ENCODE peak calls at places on chromosome 1, in six cellular contexts. Q is IMR-90, M is mesenchymal stem cell, Z is mesendoderm, P is trophoblast cell, J is H1. W is an unnamed sample. For H3K4me1 and H3K36me3, the result is how much of the 10 kb centered on the place peaks cover.

GRCh38 chr1:29811727-29812396 is 575.5 kb downstream of the PTPRU start:
- DNase-seq in M (no peak), Q (no peak), Z (no peak), J (no peak), P (no peak), W (no peak)

GRCh38 chr1:40625076-40625475 is 40.4 kb downstream of the RIMS3 start:
- DNase-seq in P (no peak), Z (peak), M (no peak), J (no peak), Q (no peak), W (no peak)

GRCh38 chr1:67935560-67935959 is 102.3 kb upstream of the GNG12 start:
- DNase-seq in Q (peak), P (no peak), Z (no peak), M (no peak), J (no peak), W (no peak)

GRCh38 chr1:244920911-244921310 is 56.6 kb upstream of the HNRNPU start:
- DNase-seq in M (peak), Q (peak), P (peak), Z (no peak), J (no peak), W (no peak)

GRCh38 chr1:25807480-25808390 is 7.7 kb downstream of the SELENON start:
- DNase-seq in Z (no peak), P (no peak), Q (no peak), M (no peak), J (no peak), W (no peak)

GRCh38 chr1:226608699-226609505 is 60.3 kb downstream of the STUM start:
- DNase-seq in M (peak), P (peak), J (peak), Q (peak), Z (peak), W (peak)

GRCh38 chr1:26289158-26290059 is 9.5 kb downstream of the SH3BGRL3 start:
- DNase-seq in P (no peak), Z (no peak), Q (no peak), M (no peak), J (no peak), W (no peak)

GRCh38 chr1:61254629-61255323 is 172.4 kb downstream of the NFIA start:
- DNase-seq in Q (peak), J (no peak), M (peak), Z (no peak), P (peak), W (no peak)

GRCh38 chr1:169680377-169681019 is 30.9 kb downstream of the SELL start:
- DNase-seq in Q (no peak), M (no peak), J (no peak), Z (no peak), P (no peak), W (no peak)

GRCh38 chr1:33337994-33338494 is 17.1 kb upstream of the A3GALT2 start:
- DNase-seq in Z (no peak), J (no peak), M (peak), Q (peak), P (peak), W (no peak)

GRCh38 chr1:10635992-10636391 is 160.5 kb downstream of the CASZ1 start:
- DNase-seq in J (no peak), Z (no peak), Q (no peak), P (no peak), M (no peak), W (no peak)

GRCh38 chr1:19456915-19457554 is 28.3 kb downstream of the CAPZB start:
- DNase-seq in M (no peak), P (no peak), J (no peak), Z (peak), Q (peak), W (peak)
- H3K4me1 ChIP-seq in M (under half), P (under half), J (under half), Z (under half), Q (under half), W (under half)

GRCh38 chr1:160681067-160681890 is 30.3 kb downstream of the CD48 start:
- DNase-seq in J (peak), P (peak), M (peak), Q (peak), Z (peak), W (peak)
- H3K36me3 ChIP-seq in J (under half), P (under half), M (under half), Q (under half), Z (under half), W (under half)

GRCh38 chr1:248905949-248906740 is at the start of gene PGBD2:
- DNase-seq in J (peak), Q (peak), Z (peak), M (peak), P (peak), W (peak)
- H4K8ac ChIP-seq in J (peak), Q (peak), Z (no peak), M (peak), P (peak), W (peak)

GRCh38 chr1:204725821-204726448 is 40.4 kb upstream of the LRRN2 start:
- DNase-seq in M (no peak), Z (no peak), Q (no peak), P (no peak), J (no peak), W (no peak)

GRCh38 chr1:204728045-204728444 is 42.5 kb upstream of the LRRN2 start:
- DNase-seq in J (no peak), Z (no peak), P (no peak), M (no peak), Q (no peak), W (no peak)

GRCh38 chr1:204729516-204729915 is 44.0 kb upstream of the LRRN2 start:
- DNase-seq in P (no peak), Q (no peak), J (no peak), Z (no peak), M (no peak), W (no peak)

GRCh38 chr1:204728456-204728855 is 42.9 kb upstream of the LRRN2 start:
- DNase-seq in J (no peak), Q (no peak), M (no peak), P (no peak), Z (no peak), W (no peak)

GRCh38 chr1:204726478-204726877 is 40.9 kb upstream of the LRRN2 start:
- DNase-seq in Q (peak), P (no peak), M (peak), Z (peak), J (no peak), W (no peak)
- H3K4me1 ChIP-seq in Q (under half), P (under half), M (under half), Z (under half), J (under half), W (under half)

DNA sequence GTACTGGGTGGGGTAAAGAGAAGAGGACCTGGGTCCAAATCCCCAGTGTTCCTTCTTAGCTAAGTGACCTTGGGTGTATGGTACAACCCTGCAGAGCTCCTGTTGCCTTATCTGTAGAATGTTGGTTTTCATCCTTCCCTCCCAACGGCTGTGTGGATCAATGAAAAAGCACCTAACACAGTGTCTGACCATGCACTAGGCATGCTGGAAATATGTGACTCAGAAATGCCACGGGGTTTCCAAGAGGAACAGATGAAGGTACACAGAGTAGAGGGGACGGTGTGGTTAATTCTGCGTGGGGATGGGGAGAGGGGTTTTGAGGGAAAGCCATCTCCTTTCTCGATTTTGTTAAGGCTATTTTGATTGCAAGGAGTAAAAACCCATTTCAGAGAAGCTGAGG is 8.6 kb downstream of the NIPAL3 start:
- DNase-seq in P (no peak), Q (no peak), Z (no peak), J (no peak), M (no peak), W (no peak)
- H3K36me3 ChIP-seq in P (under half), Q (under half), Z (under half), J (under half), M (under half), W (under half)

DNA sequence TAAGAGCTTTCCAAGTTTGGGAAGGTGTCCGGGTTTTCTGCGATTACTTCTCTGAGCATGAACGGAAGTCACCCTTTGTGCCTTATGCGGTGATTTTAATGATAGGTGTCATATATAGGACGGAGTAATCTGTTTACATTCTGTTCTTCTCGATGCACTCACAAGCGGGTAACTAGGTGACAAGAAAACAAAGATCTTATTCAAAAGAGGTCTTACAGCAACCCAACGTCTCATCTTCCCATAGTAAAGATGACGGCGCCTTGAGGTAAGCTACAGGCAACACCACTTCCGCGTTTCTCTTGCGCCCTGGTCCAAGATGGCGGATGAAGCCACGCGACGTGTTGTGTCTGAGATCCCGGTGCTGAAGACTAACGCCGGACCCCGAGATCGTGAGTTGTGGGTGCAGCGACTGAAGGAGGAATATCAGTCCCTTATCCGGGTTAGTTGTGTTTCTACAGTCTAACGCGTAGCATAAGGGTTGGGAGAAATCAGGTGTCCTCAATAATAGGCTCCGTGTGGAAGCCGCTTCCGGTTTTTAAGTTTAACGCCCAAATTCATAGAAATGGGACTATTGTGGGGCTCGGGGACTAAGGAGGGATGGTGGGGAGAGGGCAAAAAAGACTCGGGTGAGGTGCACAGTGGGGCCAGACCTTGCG is at the start of gene UFC1:
- DNase-seq in Z (peak), P (peak), Q (peak), J (no peak), M (peak), W (peak)
- H4K8ac ChIP-seq in Z (peak), P (peak), Q (peak), J (peak), M (peak), W (no peak)